ENCODE peak calls at places on chromosomes 5 and 9, in five cellular contexts. E, P, N, W and V are unnamed samples.
A peak's percentile ranks its signal among the peaks of the same experiment; 100 is the strongest.

GRCh38 chr5:178394074-178394473 is 161.5 kb upstream of the PHYKPL start:
- DNase-seq in E (no peak), P (no peak), W (no peak), N (no peak), V (no peak)

GRCh38 chr9:72383978-72384709 is 19.1 kb upstream of the ZFAND5 start:
- DNase-seq in E (peak; percentile 66), N (peak; percentile 94), W (no peak), P (peak; percentile 93), V (no peak)

GRCh38 chr5:142016576-142016975 is 3.7 kb upstream of the GNPDA1 start:
- DNase-seq in N (no peak), P (no peak), E (no peak), W (no peak), V (no peak)

GRCh38 chr5:125558466-125558865 is 812.0 kb upstream of the ZNF608 start:
- DNase-seq in P (no peak), N (no peak), W (no peak), E (no peak), V (no peak)

GRCh38 chr5:89279458-89280036 is 396.6 kb upstream of the MEF2C start:
- DNase-seq in P (no peak), E (no peak), W (no peak), N (no peak), V (no peak)

GRCh38 chr5:168656633-168657032 is 77.5 kb upstream of the PANK3 start:
- DNase-seq in P (no peak), N (peak; percentile 27), W (no peak), E (no peak), V (no peak)

GRCh38 chr9:87255437-87256155 is 242.1 kb upstream of the DAPK1 start:
- DNase-seq in W (no peak), P (peak; percentile 43), E (no peak), N (no peak), V (no peak)

GRCh38 chr5:55994502-55994997 is at the start of gene IL6ST:
- DNase-seq in N (peak; percentile 93), E (peak; percentile 71), P (peak; percentile 56), W (peak; percentile 85), V (no peak)

GRCh38 chr5:131303537-131303936 is 39.7 kb downstream of the CDC42SE2 start:
- DNase-seq in P (peak; percentile 59), N (peak; percentile 80), E (peak; percentile 16), W (no peak), V (no peak)

GRCh38 chr9:1979815-1980367 is 35.3 kb upstream of the SMARCA2 start:
- DNase-seq in N (peak; percentile 65), P (peak; percentile 73), W (peak; percentile 11), E (no peak), V (no peak)

GRCh38 chr5:6721442-6721841 is 8.2 kb downstream of the TENT4A start:
- DNase-seq in E (no peak), W (no peak), P (no peak), N (no peak), V (no peak)

GRCh38 chr5:141574122-141574510 is 44.7 kb downstream of the DIAPH1 start:
- DNase-seq in P (no peak), W (no peak), E (no peak), N (no peak), V (no peak)

GRCh38 chr5:109322694-109323093 is 87.1 kb downstream of the PJA2 start:
- DNase-seq in P (no peak), N (no peak), W (no peak), E (no peak), V (no peak)

GRCh38 chr9:130268521-130269131 is 3.1 kb downstream of the HMCN2 start:
- DNase-seq in W (no peak), P (no peak), N (no peak), E (no peak), V (no peak)

GRCh38 chr5:127029513-127030258 is 672 bp downstream of the MARCHF3 start:
- DNase-seq in E (no peak), N (peak; percentile 76), P (peak; percentile 73), W (peak; percentile 75), V (peak; percentile 75)

GRCh38 chr5:50751064-50751657 is 84.7 kb downstream of the PARP8 start:
- DNase-seq in P (peak; percentile 57), W (peak; percentile 73), E (peak; percentile 15), N (peak; percentile 75), V (peak; percentile 16)

GRCh38 chr9:26975728-26976707 is 19.8 kb downstream of the IFT74 start:
- DNase-seq in E (no peak), P (peak; percentile 35), W (peak; percentile 85), N (peak; percentile 72), V (peak; percentile 58)

GRCh38 chr5:72956324-72957140 is 691 bp downstream of the FCHO2 start:
- DNase-seq in N (peak; percentile 62), P (peak; percentile 75), E (no peak), W (peak; percentile 73), V (peak; percentile 48)

GRCh38 chr5:13660072-13660471 is 284.4 kb downstream of the DNAH5 start:
- DNase-seq in P (peak; percentile 41), E (no peak), N (peak; percentile 16), W (no peak), V (no peak)

GRCh38 chr9:130239363-130239695 is 26.2 kb upstream of the HMCN2 start:
- DNase-seq in P (no peak), N (no peak), W (no peak), E (no peak), V (no peak)

GRCh38 chr9:136978073-136978864 is 965 bp downstream of the PTGDS start:
- DNase-seq in P (peak; percentile 49), E (no peak), N (peak; percentile 52), W (peak; percentile 79), V (no peak)

GRCh38 chr9:136977223-136978072 is at the start of gene PTGDS:
- DNase-seq in W (no peak), E (no peak), P (peak; percentile 18), N (no peak), V (no peak)

GRCh38 chr9:136973618-136974617 is 3.4 kb upstream of the PTGDS start:
- DNase-seq in P (no peak), E (no peak), W (no peak), N (no peak), V (no peak)

GRCh38 chr9:136974834-136975535 is 2.3 kb upstream of the PTGDS start:
- DNase-seq in W (no peak), P (no peak), E (no peak), N (no peak), V (no peak)

GRCh38 chr9:136975624-136976023 is 1.7 kb upstream of the PTGDS start:
- DNase-seq in W (no peak), P (peak; percentile 17), N (no peak), E (no peak), V (peak; percentile 49)
- TF ChIP-seq CTCF in W (no peak), P (peak; percentile 32), N (peak; percentile 2), E (no peak), V (peak; percentile 60)

DNA sequence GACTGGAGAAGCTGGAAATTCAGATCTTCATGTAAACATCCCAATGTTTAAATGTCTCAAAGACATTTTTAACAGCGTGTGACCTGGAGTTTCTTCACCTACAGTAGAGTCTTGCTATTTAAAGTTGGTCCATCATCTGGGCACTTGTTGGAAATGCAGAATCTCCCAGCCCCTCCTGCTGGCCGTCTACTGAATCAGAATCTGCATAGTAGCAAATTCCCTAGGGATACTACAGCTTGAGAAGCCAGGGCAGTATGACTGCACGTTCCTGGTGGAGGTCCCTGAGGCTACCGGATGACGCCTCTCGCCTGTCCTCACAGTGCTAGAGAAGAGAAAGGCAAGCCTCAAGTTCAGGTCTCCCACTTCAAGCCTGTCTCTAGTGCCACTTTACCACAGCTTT is 15.7 kb downstream of the SAP30L start:
- DNase-seq in N (peak; percentile 79), E (no peak), W (no peak), P (no peak), V (no peak)
- TF ChIP-seq CTCF in N (peak; percentile 40), E (peak; percentile 47), W (peak; percentile 26), P (peak; percentile 48), V (peak; percentile 22)

GRCh38 chr9:128419061-128419925 is 1.4 kb upstream of the CERCAM start:
- DNase-seq in N (peak; percentile 52), P (no peak), W (peak; percentile 42), E (no peak), V (peak; percentile 56)

GRCh38 chr9:128422783-128423150 is 2.1 kb downstream of the CERCAM start:
- DNase-seq in P (no peak), W (no peak), N (no peak), E (no peak), V (no peak)

GRCh38 chr9:128421474-128422010 is 885 bp downstream of the CERCAM start:
- DNase-seq in P (no peak), W (no peak), N (peak; percentile 48), E (no peak), V (no peak)

GRCh38 chr9:128420060-128420650 is 502 bp upstream of the CERCAM start:
- DNase-seq in E (no peak), N (peak; percentile 58), P (peak; percentile 60), W (peak; percentile 92), V (peak; percentile 83)

GRCh38 chr9:128420651-128421473 is at the start of gene CERCAM:
- DNase-seq in N (peak; percentile 42), P (peak; percentile 18), E (no peak), W (peak; percentile 87), V (peak; percentile 87)
- TF ChIP-seq CTCF in N (no peak), P (peak; percentile 17), E (peak; percentile 13), W (peak; percentile 15), V (peak; percentile 30)

GRCh38 chr5:144697847-144698262 is 527.2 kb downstream of the KCTD16 start:
- DNase-seq in E (peak; percentile 85), W (peak; percentile 5), P (peak; percentile 98), N (peak; percentile 98), V (no peak)
- TF ChIP-seq CTCF in E (peak; percentile 46), W (no peak), P (peak; percentile 33), N (peak; percentile 45), V (peak; percentile 13)

GRCh38 chr9:96327694-96328352 is 25.8 kb upstream of the HSD17B3 start:
- DNase-seq in P (peak; percentile 69), W (peak; percentile 80), N (peak; percentile 79), E (peak; percentile 33), V (peak; percentile 46)
- TF ChIP-seq CTCF in P (peak; percentile 76), W (peak; percentile 78), N (peak; percentile 83), E (peak; percentile 83), V (peak; percentile 56)

GRCh38 chr5:92662741-92663140 is 918.3 kb downstream of the NR2F1-AS1 start:
- DNase-seq in P (no peak), W (no peak), N (no peak), E (no peak), V (no peak)

DNA sequence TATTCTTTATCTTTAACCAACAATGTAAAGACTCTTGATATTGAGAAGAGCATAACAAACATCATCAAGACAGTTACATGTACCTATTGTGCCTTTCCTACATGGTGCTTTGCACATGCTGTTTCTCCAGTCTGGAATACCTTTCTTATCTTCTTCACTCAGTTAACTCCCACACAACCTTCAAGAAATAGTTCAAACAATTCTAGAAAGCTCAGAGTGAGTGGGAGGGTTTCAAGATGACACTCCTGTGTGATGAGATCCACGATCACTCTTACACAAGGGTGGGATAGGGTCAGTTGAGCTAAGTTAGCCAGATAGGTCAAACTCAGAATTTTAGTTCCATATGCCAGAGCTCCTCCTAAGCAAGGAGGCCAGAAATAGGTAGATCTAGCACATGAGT is 915.5 kb downstream of the NR2F1-AS1 start:
- DNase-seq in N (no peak), W (no peak), E (no peak), P (no peak), V (no peak)
- TF ChIP-seq CTCF in N (no peak), W (no peak), E (no peak), P (no peak), V (no peak)

DNA sequence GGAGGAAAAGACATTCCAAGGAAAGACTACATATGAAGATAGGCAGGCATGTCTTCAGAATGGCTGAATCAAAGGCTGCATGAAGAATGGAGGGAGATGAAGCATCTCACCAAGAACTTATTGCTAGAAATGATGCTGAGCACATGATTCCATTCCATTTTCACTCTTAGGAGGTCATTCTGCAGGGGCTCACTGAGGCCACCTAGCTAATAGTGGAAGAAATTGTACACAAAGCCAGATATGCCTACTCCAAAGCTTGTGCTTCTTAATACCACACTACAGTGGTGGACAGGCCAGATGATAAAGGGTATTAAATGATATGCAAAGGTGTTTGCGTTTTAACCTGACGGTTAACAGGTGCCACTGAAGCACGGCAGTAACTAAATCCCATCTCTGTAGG is 14.7 kb downstream of the NDUFA8 start:
- DNase-seq in P (no peak), N (peak; percentile 25), W (no peak), E (no peak), V (no peak)
- TF ChIP-seq CTCF in P (peak; percentile 53), N (peak; percentile 47), W (peak; percentile 13), E (peak; percentile 45), V (peak; percentile 56)